ENCODE peak calls at places on chromosome X, in ten cellular contexts. V is GM12865, C is RWPE1, I is tibial artery, Z is GM13976, U is HCT116, H is lower lobe of right lung, K is fibroblast of the aortic adventitia, B is AG04450, X is left lung. W is an unnamed sample.

GRCh38 chrX:103811858-103812257 is 20.2 kb downstream of the RAB9B start:
- DNase-seq in V (no peak), C (no peak), I (no peak), Z (no peak), U (no peak), H (no peak), K (no peak), B (no peak), X (no peak), W (no peak)

GRCh38 chrX:131067846-131068745 is 9.9 kb downstream of the ARHGAP36 start:
- DNase-seq in V (no peak), C (no peak), I (no peak), Z (no peak), U (no peak), H (no peak), K (no peak), B (no peak), X (no peak), W (no peak)

GRCh38 chrX:129961180-129962083 is 21.0 kb upstream of the BCORL1 start:
- DNase-seq in V (peak; percentile 83), C (no peak), I (no peak), Z (peak; percentile 85), U (peak; percentile 12), H (peak; percentile 87), K (no peak), B (no peak), X (peak; percentile 92), W (no peak)

GRCh38 chrX:51006068-51006467 is 95.5 kb downstream of the BMP15 start:
- DNase-seq in V (no peak), C (no peak), I (no peak), Z (no peak), U (no peak), H (no peak), K (no peak), B (no peak), X (no peak), W (no peak)

GRCh38 chrX:1466971-1467561 is 14.4 kb upstream of the ASMTL start:
- DNase-seq in V (peak; percentile 86), C (no peak), I (no peak), Z (peak; percentile 68), U (no peak), H (no peak), K (no peak), B (no peak), X (no peak), W (peak; percentile 72)

GRCh38 chrX:45295587-45295986 is 94.9 kb upstream of the DIPK2B start:
- DNase-seq in V (no peak), C (peak; percentile 31), I (no peak), Z (no peak), U (peak; percentile 3), H (no peak), K (peak; percentile 17), B (no peak), X (no peak), W (no peak)

GRCh38 chrX:122817321-122817720 is 366.8 kb upstream of the GRIA3 start:
- DNase-seq in V (no peak), C (no peak), I (no peak), Z (no peak), U (no peak), H (no peak), K (no peak), B (no peak), X (no peak), W (peak; percentile 61)

GRCh38 chrX:148568763-148569162 is 68.3 kb downstream of the AFF2 start:
- DNase-seq in V (no peak), C (no peak), I (no peak), Z (no peak), U (no peak), H (no peak), K (no peak), B (no peak), X (no peak), W (no peak)

GRCh38 chrX:3522016-3522690 is 175.7 kb upstream of the MXRA5 start:
- DNase-seq in V (no peak), C (no peak), I (no peak), Z (no peak), U (no peak), H (no peak), K (peak; percentile 87), B (peak; percentile 63), X (no peak), W (no peak)

GRCh38 chrX:63958134-63958865 is 173.3 kb upstream of the ARHGEF9 start:
- DNase-seq in V (no peak), C (no peak), I (no peak), Z (no peak), U (no peak), H (no peak), K (no peak), B (no peak), X (no peak), W (no peak)

GRCh38 chrX:101229155-101229554 is 9.6 kb downstream of the DRP2 start:
- DNase-seq in V (no peak), C (no peak), I (no peak), Z (no peak), U (no peak), H (no peak), K (peak; percentile 66), B (peak; percentile 20), X (no peak), W (no peak)

GRCh38 chrX:49960061-49960460 is 37.7 kb downstream of the CLCN5 start:
- DNase-seq in V (no peak), C (no peak), I (no peak), Z (no peak), U (no peak), H (no peak), K (no peak), B (no peak), X (no peak), W (no peak)

GRCh38 chrX:106952988-106953387 is 32.8 kb downstream of the CLDN2 start:
- DNase-seq in V (no peak), C (peak; percentile 5), I (no peak), Z (no peak), U (no peak), H (no peak), K (peak; percentile 54), B (no peak), X (no peak), W (no peak)

GRCh38 chrX:154595559-154595958 is 10.6 kb downstream of the CTAG1A start:
- DNase-seq in V (no peak), C (no peak), I (no peak), Z (no peak), U (no peak), H (no peak), K (peak; percentile 15), B (no peak), X (no peak), W (no peak)

GRCh38 chrX:154598656-154599055 is 13.7 kb downstream of the CTAG1A start:
- DNase-seq in V (no peak), C (no peak), I (no peak), Z (no peak), U (no peak), H (no peak), K (no peak), B (no peak), X (no peak), W (peak; percentile 8)

GRCh38 chrX:154594491-154594890 is 9.6 kb downstream of the CTAG1A start:
- DNase-seq in V (no peak), C (no peak), I (no peak), Z (no peak), U (no peak), H (no peak), K (no peak), B (no peak), X (no peak), W (peak; percentile 50)

GRCh38 chrX:154597221-154597620 is 12.3 kb downstream of the CTAG1A start:
- DNase-seq in V (no peak), C (no peak), I (no peak), Z (no peak), U (no peak), H (no peak), K (no peak), B (no peak), X (no peak), W (peak; percentile 29)

DNA sequence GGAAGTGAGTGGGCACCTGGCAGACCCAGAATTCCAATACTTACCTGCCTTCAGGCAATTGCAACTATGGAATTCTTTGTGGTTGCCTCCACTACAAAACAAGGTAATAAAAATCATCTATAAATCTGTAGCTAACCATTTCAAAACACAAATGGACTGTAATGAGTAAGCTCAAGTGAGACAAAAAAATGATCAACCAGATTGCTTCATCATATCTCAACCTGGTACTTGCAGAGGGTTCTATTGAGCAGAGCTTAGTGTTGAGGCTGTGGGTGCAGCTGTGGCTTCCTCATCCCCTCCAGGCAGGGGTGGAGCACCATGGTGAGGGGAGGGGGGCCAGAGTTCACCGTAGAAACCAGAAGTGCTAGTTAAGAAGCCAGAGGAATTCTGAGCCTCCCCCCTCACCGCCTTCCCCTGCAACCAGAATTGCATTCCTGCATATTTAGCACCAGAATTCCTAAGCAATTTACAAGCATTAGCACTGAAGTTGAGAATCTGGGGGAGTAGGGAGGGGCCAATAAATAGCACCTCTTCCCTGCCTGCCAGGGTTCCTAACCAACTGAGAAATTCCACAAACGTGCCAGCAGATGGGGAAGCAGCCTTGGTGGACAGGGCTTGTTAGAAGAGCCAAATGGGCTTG is 11.5 kb downstream of the CTAG1A start:
- DNase-seq in V (no peak), C (peak; percentile 83), I (no peak), Z (no peak), U (no peak), H (no peak), K (peak; percentile 47), B (no peak), X (no peak), W (peak; percentile 77)
- TF ChIP-seq CTCF in V (no peak), C (peak; percentile 32), I (no peak), Z (no peak), U (no peak), H (no peak), K (no peak), B (no peak), X (no peak), W (peak; percentile 56)

GRCh38 chrX:84168095-84168494 is 19.9 kb downstream of the RPS6KA6 start:
- DNase-seq in V (no peak), C (no peak), I (no peak), Z (no peak), U (no peak), H (no peak), K (no peak), B (no peak), X (no peak), W (no peak)
- TF ChIP-seq CTCF in V (no peak), C (no peak), I (no peak), Z (no peak), U (no peak), H (no peak), K (no peak), B (no peak), X (no peak), W (no peak)

GRCh38 chrX:53683556-53684414 is 2.7 kb downstream of the HUWE1 start:
- DNase-seq in V (peak; percentile 98), C (peak; percentile 79), I (peak; percentile 92), Z (peak; percentile 85), U (peak; percentile 96), H (peak; percentile 92), K (peak; percentile 99), B (peak; percentile 94), X (peak; percentile 91), W (peak; percentile 96)
- TF ChIP-seq CTCF in V (no peak), C (no peak), I (no peak), Z (no peak), U (no peak), H (no peak), K (no peak), B (no peak), X (peak; percentile 12), W (no peak)

DNA sequence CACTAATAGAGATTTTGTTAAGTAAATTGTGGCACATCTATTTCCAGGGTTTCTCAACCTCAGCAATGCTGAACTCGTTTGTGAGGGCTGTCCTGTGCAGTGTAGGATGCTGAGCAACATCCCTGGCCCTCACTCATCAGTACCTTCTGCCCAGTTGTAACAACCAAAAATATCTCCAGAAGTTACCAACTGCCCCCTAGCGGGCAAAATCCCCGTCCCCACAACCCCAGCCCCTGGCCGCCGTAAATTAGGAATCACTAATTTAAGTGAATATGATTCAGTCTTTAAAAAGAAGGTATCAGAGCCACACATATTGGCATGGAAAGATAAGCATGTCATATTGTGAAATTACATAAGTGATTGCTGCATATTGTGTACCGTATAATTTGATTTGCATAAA is 123.4 kb downstream of the ASB9 start:
- DNase-seq in V (peak; percentile 17), C (no peak), I (no peak), Z (no peak), U (no peak), H (peak; percentile 38), K (peak; percentile 9), B (no peak), X (no peak), W (no peak)
- TF ChIP-seq CTCF in V (peak; percentile 40), C (no peak), I (peak; percentile 18), Z (no peak), U (peak; percentile 29), H (peak; percentile 32), K (peak; percentile 43), B (peak; percentile 42), X (peak; percentile 21), W (peak; percentile 79)

W was measured in chondrocyte.